ENCODE peak calls at places on chromosomes 5 and 9, in eight cellular contexts. Q, M, Z, W, H, V, P and N are unnamed samples.

GRCh38 chr9:112793213-112793810 is 42.8 kb downstream of the SNX30 start:
- DNase-seq in P (peak; percentile 72), V (peak; percentile 47), H (peak; percentile 77), M (peak; percentile 84), Z (peak; percentile 64), W (peak; percentile 22), Q (peak; percentile 75), N (peak; percentile 12)

GRCh38 chr5:6736106-6736505 is 22.9 kb downstream of the TENT4A start:
- DNase-seq in P (no peak), M (no peak), Q (no peak), Z (no peak), H (no peak), V (no peak), W (no peak), N (no peak)

GRCh38 chr5:39470021-39470420 is 45.2 kb upstream of the DAB2 start:
- DNase-seq in M (no peak), Q (no peak), W (no peak), Z (peak; percentile 30), V (no peak), H (no peak), P (no peak), N (no peak)

GRCh38 chr9:806285-807156 is 35.0 kb upstream of the DMRT1 start:
- DNase-seq in W (no peak), P (peak; percentile 65), H (no peak), V (no peak), Q (no peak), Z (peak; percentile 7), M (no peak), N (no peak)

GRCh38 chr9:104743377-104743985 is 4.0 kb upstream of the NIPSNAP3A start:
- DNase-seq in Q (no peak), H (no peak), P (peak; percentile 86), V (no peak), M (no peak), W (peak; percentile 83), Z (peak; percentile 44), N (no peak)

GRCh38 chr5:80128129-80128528 is 93.0 kb downstream of the THBS4 start:
- DNase-seq in P (peak; percentile 32), H (no peak), V (no peak), Z (no peak), Q (no peak), W (no peak), M (no peak), N (no peak)

GRCh38 chr9:129107651-129108050 is 2.9 kb downstream of the CRAT start:
- DNase-seq in M (no peak), P (no peak), W (no peak), Q (no peak), H (no peak), Z (no peak), V (no peak), N (no peak)

GRCh38 chr9:125332527-125332926 is 70.9 kb downstream of the GAPVD1 start:
- DNase-seq in Q (no peak), M (peak; percentile 23), V (peak; percentile 52), W (no peak), H (no peak), P (no peak), Z (no peak), N (no peak)

GRCh38 chr9:76757274-76757673 is 7.0 kb upstream of the PCA3 start:
- DNase-seq in H (no peak), P (no peak), W (no peak), M (no peak), V (no peak), Q (no peak), Z (no peak), N (no peak)

GRCh38 chr5:180608572-180609310 is 17.4 kb upstream of the SCGB3A1 start:
- DNase-seq in Z (no peak), M (no peak), W (no peak), P (no peak), Q (no peak), V (no peak), H (no peak), N (no peak)

GRCh38 chr9:81855538-81855937 is 72.7 kb upstream of the SPATA31D4 start:
- DNase-seq in W (no peak), P (peak; percentile 85), M (no peak), V (no peak), Z (no peak), H (no peak), Q (no peak), N (no peak)

GRCh38 chr9:93230601-93231000 is 46.7 kb downstream of the WNK2 start:
- DNase-seq in P (no peak), W (no peak), Z (no peak), M (no peak), Q (no peak), V (no peak), H (no peak), N (no peak)

GRCh38 chr5:113140837-113141661 is 164.5 kb downstream of the DCP2 start:
- DNase-seq in Z (peak; percentile 18), M (no peak), W (no peak), P (peak; percentile 96), H (no peak), Q (no peak), V (no peak), N (no peak)

GRCh38 chr5:59099270-59099994 is 516.6 kb downstream of the RAB3C start:
- DNase-seq in Z (peak; percentile 5), W (no peak), V (peak; percentile 4), Q (peak; percentile 1), P (peak; percentile 95), H (no peak), M (peak; percentile 13), N (no peak)

GRCh38 chr5:52007230-52007858 is 624.1 kb downstream of the ISL1 start:
- DNase-seq in V (no peak), P (peak; percentile 51), M (no peak), H (no peak), W (peak; percentile 59), Q (no peak), Z (peak; percentile 26), N (no peak)

GRCh38 chr9:33718987-33719386 is 76.4 kb upstream of the PRSS3 start:
- DNase-seq in V (no peak), P (peak; percentile 4), H (no peak), Q (no peak), M (no peak), Z (peak; percentile 45), W (no peak), N (no peak)

GRCh38 chr5:124236366-124237231 is 509.8 kb downstream of the ZNF608 start:
- DNase-seq in M (no peak), V (no peak), W (no peak), Z (no peak), Q (no peak), H (no peak), P (no peak), N (no peak)

GRCh38 chr5:151202381-151203139 is 21.3 kb downstream of the CCDC69 start:
- DNase-seq in W (no peak), Z (no peak), Q (no peak), V (no peak), H (no peak), P (peak; percentile 73), M (peak; percentile 50), N (no peak)

GRCh38 chr5:77218263-77218662 is 7.8 kb downstream of the PDE8B start:
- DNase-seq in Q (no peak), M (no peak), V (no peak), H (no peak), Z (no peak), P (peak; percentile 35), W (no peak), N (no peak)

GRCh38 chr9:77305622-77306365 is 128.5 kb downstream of the VPS13A start:
- DNase-seq in V (no peak), P (peak; percentile 60), M (no peak), Z (no peak), Q (no peak), H (no peak), W (no peak), N (no peak)

GRCh38 chr5:159097461-159098284 is 2.0 kb downstream of the EBF1 start:
- DNase-seq in M (no peak), V (no peak), H (no peak), P (peak; percentile 71), Z (peak; percentile 30), Q (no peak), W (no peak), N (no peak)

GRCh38 chr5:8923516-8923915 is 622.4 kb downstream of the SEMA5A start:
- DNase-seq in Q (no peak), V (no peak), P (peak; percentile 24), W (no peak), M (no peak), H (no peak), Z (no peak), N (no peak)

GRCh38 chr5:164422400-164422799 is 917.0 kb downstream of the MAT2B start:
- DNase-seq in W (no peak), P (peak; percentile 70), H (no peak), Q (no peak), Z (no peak), M (no peak), V (no peak), N (no peak)

GRCh38 chr5:124707516-124707915 is 38.9 kb downstream of the ZNF608 start:
- DNase-seq in M (no peak), V (no peak), Z (no peak), H (no peak), P (no peak), W (no peak), Q (no peak), N (no peak)

GRCh38 chr9:110179734-110180133 is 28.2 kb downstream of the C9orf152 start:
- DNase-seq in M (no peak), W (no peak), P (peak; percentile 86), Q (no peak), Z (no peak), H (no peak), V (no peak), N (no peak)

GRCh38 chr9:38432922-38433510 is 8.8 kb upstream of the IGFBPL1 start:
- DNase-seq in Z (peak; percentile 32), M (no peak), Q (no peak), H (no peak), V (no peak), W (peak; percentile 34), P (peak; percentile 72), N (no peak)

GRCh38 chr9:631596-631995 is 209.9 kb upstream of the DMRT1 start:
- DNase-seq in V (no peak), Z (no peak), Q (no peak), W (no peak), M (no peak), H (no peak), P (no peak), N (no peak)

GRCh38 chr9:124767830-124768229 is 3.3 kb downstream of the NR6A1 start:
- DNase-seq in W (no peak), P (no peak), H (no peak), V (no peak), Z (no peak), Q (no peak), M (no peak), N (no peak)

GRCh38 chr9:79254900-79255651 is 316.7 kb upstream of the TLE4 start:
- DNase-seq in Q (no peak), Z (no peak), P (peak; percentile 50), W (no peak), H (no peak), M (no peak), V (no peak), N (no peak)

GRCh38 chr5:7742241-7742656 is 108.7 kb downstream of the CFAP90 start:
- DNase-seq in V (no peak), H (no peak), P (no peak), Z (no peak), M (no peak), Q (no peak), W (no peak), N (no peak)